ENCODE peak calls at places on chromosomes 7 and 10, in nine cellular contexts. K is GM12865; E is endothelial cell of umbilical vein; C is T47D; R is HFFc6; L is left colon; G is DMS53; V is stimulated activated CD8-positive, alpha-beta memory T cell treated with anti-CD3 and anti-CD28 coated beads, Interleukin-15, amount 100 ng/mL, for 24 hours; B is NCI-H1092. W is an unnamed sample.

GRCh38 chr10:109966961-109967738 is 40.6 kb upstream of the ADD3 start:
- DNase-seq in V (no peak), C (peak; percentile 25), B (no peak), K (no peak), L (peak; percentile 35), G (peak; percentile 66), R (peak; percentile 44), E (peak; percentile 87), W (peak; percentile 85)

GRCh38 chr10:80357000-80357803 is 621 bp downstream of the DYDC2 start:
- DNase-seq in V (no peak), E (no peak), G (peak; percentile 87), L (peak; percentile 16), C (no peak), R (no peak), K (no peak), B (peak; percentile 35), W (no peak)

GRCh38 chr10:110162749-110163148 is 44.7 kb upstream of the MXI1 start:
- DNase-seq in L (peak; percentile 31), C (no peak), G (no peak), B (no peak), V (no peak), R (no peak), K (no peak), E (no peak), W (no peak)

GRCh38 chr10:86340176-86340990 is 26.2 kb downstream of the GRID1 start:
- DNase-seq in G (no peak), K (no peak), L (no peak), E (no peak), V (no peak), B (no peak), C (no peak), R (no peak), W (no peak)

GRCh38 chr10:43854042-43854441 is 205.4 kb upstream of the ZNF32 start:
- DNase-seq in G (no peak), K (no peak), C (peak; percentile 98), R (peak; percentile 87), V (no peak), B (no peak), L (no peak), E (no peak), W (no peak)

GRCh38 chr7:78218051-78218450 is 419.5 kb downstream of the PHTF2 start:
- DNase-seq in B (no peak), G (no peak), V (no peak), K (no peak), L (no peak), R (peak; percentile 59), E (no peak), C (no peak), W (no peak)

GRCh38 chr7:141593134-141593533 is 41.9 kb downstream of the AGK start:
- DNase-seq in K (no peak), E (peak; percentile 14), B (no peak), V (no peak), G (no peak), R (peak; percentile 55), C (no peak), L (no peak), W (peak; percentile 7)

GRCh38 chr7:133851416-133851815 is 275.7 kb upstream of the LRGUK start:
- DNase-seq in R (no peak), E (no peak), V (no peak), B (no peak), G (no peak), K (no peak), C (no peak), L (no peak), W (no peak)

GRCh38 chr7:29995652-29996051 is 6.1 kb upstream of the SCRN1 start:
- DNase-seq in K (no peak), R (no peak), B (no peak), E (no peak), G (no peak), C (no peak), V (no peak), L (no peak), W (no peak)

GRCh38 chr10:101061814-101062230 is at the start of gene KAZALD1:
- DNase-seq in E (no peak), R (no peak), G (peak; percentile 76), L (no peak), K (no peak), C (no peak), V (no peak), B (no peak), W (no peak)

GRCh38 chr10:3923033-3923432 is 138.0 kb upstream of the KLF6 start:
- DNase-seq in E (no peak), G (no peak), B (no peak), R (no peak), L (no peak), V (no peak), C (no peak), K (no peak), W (no peak)

GRCh38 chr7:121084748-121085336 is 96.3 kb downstream of the CPED1 start:
- DNase-seq in V (no peak), G (no peak), K (no peak), E (peak; percentile 67), C (no peak), R (peak; percentile 92), L (no peak), B (no peak), W (peak; percentile 19)